ENCODE peak calls at places on chromosome 6, in ten cellular contexts. D, V, Z, R, U, Q, W, H, X and T are unnamed samples.
A peak's percentile ranks its signal among the peaks of the same experiment; 100 is the strongest.

GRCh38 chr6:16803294-16804006 is 42.2 kb upstream of the ATXN1 start:
- DNase-seq in D (no peak), V (no peak), Z (no peak), R (no peak), U (peak; percentile 40), Q (no peak), W (no peak), H (peak; percentile 61), X (peak; percentile 18), T (peak; percentile 71)

GRCh38 chr6:47256981-47257730 is 52.5 kb downstream of the TNFRSF21 start:
- DNase-seq in D (no peak), V (no peak), Z (no peak), R (no peak), U (no peak), Q (no peak), W (no peak), H (no peak), X (no peak), T (no peak)

GRCh38 chr6:84346372-84346771 is 118.9 kb upstream of the CEP162 start:
- DNase-seq in D (no peak), V (no peak), Z (no peak), R (peak; percentile 12), U (no peak), Q (no peak), W (no peak), H (no peak), X (no peak), T (no peak)

GRCh38 chr6:140794544-140794943 is 1338.2 kb upstream of the GJE1 start:
- DNase-seq in D (no peak), V (no peak), Z (no peak), R (no peak), U (no peak), Q (no peak), W (no peak), H (no peak), X (no peak), T (no peak)

GRCh38 chr6:15569035-15569995 is 93.5 kb downstream of the DTNBP1 start:
- DNase-seq in D (no peak), V (no peak), Z (no peak), R (no peak), U (no peak), Q (no peak), W (no peak), H (no peak), X (no peak), T (no peak)

GRCh38 chr6:30163090-30163917 is at the start of gene TRIM15:
- DNase-seq in D (no peak), V (no peak), Z (no peak), R (no peak), U (no peak), Q (no peak), W (no peak), H (no peak), X (no peak), T (no peak)

GRCh38 chr6:111210074-111210729 is 122.9 kb downstream of the SLC16A10 start:
- DNase-seq in D (peak; percentile 34), V (peak; percentile 57), Z (no peak), R (peak; percentile 67), U (no peak), Q (no peak), W (peak; percentile 51), H (no peak), X (peak; percentile 38), T (peak; percentile 66)

GRCh38 chr6:5030596-5031136 is 26.8 kb upstream of the RPP40 start:
- DNase-seq in D (peak; percentile 66), V (peak; percentile 84), Z (peak; percentile 61), R (peak; percentile 87), U (peak; percentile 63), Q (peak; percentile 24), W (peak; percentile 77), H (peak; percentile 85), X (peak; percentile 87), T (peak; percentile 83)

GRCh38 chr6:12884983-12885382 is 168.4 kb downstream of the PHACTR1 start:
- DNase-seq in D (no peak), V (no peak), Z (no peak), R (no peak), U (no peak), Q (no peak), W (no peak), H (no peak), X (no peak), T (no peak)

GRCh38 chr6:95280690-95281273 is 296.6 kb upstream of the MANEA start:
- DNase-seq in D (no peak), V (no peak), Z (no peak), R (no peak), U (no peak), Q (no peak), W (peak; percentile 16), H (no peak), X (peak; percentile 24), T (peak; percentile 62)

GRCh38 chr6:138765896-138766487 is 7.6 kb upstream of the CCDC28A start:
- DNase-seq in D (no peak), V (peak; percentile 41), Z (no peak), R (peak; percentile 43), U (no peak), Q (no peak), W (peak; percentile 32), H (no peak), X (no peak), T (peak; percentile 54)

GRCh38 chr6:164408868-164409267 is 900.5 kb downstream of the C6orf118 start:
- DNase-seq in D (no peak), V (no peak), Z (no peak), R (no peak), U (no peak), Q (no peak), W (no peak), H (no peak), X (no peak), T (no peak)

GRCh38 chr6:45927421-45928234 is 88.0 kb downstream of the CLIC5 start:
- DNase-seq in D (no peak), V (no peak), Z (no peak), R (no peak), U (no peak), Q (no peak), W (no peak), H (no peak), X (no peak), T (no peak)

GRCh38 chr6:56582246-56582645 is 60.4 kb downstream of the DST start:
- DNase-seq in D (no peak), V (no peak), Z (no peak), R (no peak), U (no peak), Q (no peak), W (no peak), H (no peak), X (no peak), T (no peak)

GRCh38 chr6:20939161-20939775 is 405.0 kb downstream of the CDKAL1 start:
- DNase-seq in D (no peak), V (no peak), Z (no peak), R (no peak), U (no peak), Q (no peak), W (no peak), H (no peak), X (no peak), T (no peak)

GRCh38 chr6:12401200-12401599 is 111.0 kb downstream of the EDN1 start:
- DNase-seq in D (no peak), V (no peak), Z (no peak), R (no peak), U (no peak), Q (no peak), W (no peak), H (no peak), X (no peak), T (no peak)

GRCh38 chr6:144585217-144585814 is 300.2 kb downstream of the UTRN start:
- DNase-seq in D (no peak), V (peak; percentile 5), Z (no peak), R (peak; percentile 62), U (no peak), Q (no peak), W (peak; percentile 50), H (no peak), X (peak; percentile 19), T (peak; percentile 50)

GRCh38 chr6:168117942-168118341 is 38.9 kb upstream of the FRMD1 start:
- DNase-seq in D (no peak), V (no peak), Z (no peak), R (no peak), U (no peak), Q (no peak), W (no peak), H (no peak), X (no peak), T (no peak)

GRCh38 chr6:155505560-155505959 is 49.9 kb upstream of the NOX3 start:
- DNase-seq in D (no peak), V (no peak), Z (no peak), R (peak; percentile 76), U (no peak), Q (no peak), W (no peak), H (no peak), X (no peak), T (no peak)

GRCh38 chr6:130240232-130240631 is 17.5 kb upstream of the SAMD3 start:
- DNase-seq in D (no peak), V (peak; percentile 17), Z (no peak), R (peak; percentile 82), U (no peak), Q (no peak), W (no peak), H (no peak), X (no peak), T (peak; percentile 82)

GRCh38 chr6:56906752-56907151 is 48.2 kb upstream of the BEND6 start:
- DNase-seq in D (no peak), V (no peak), Z (no peak), R (peak; percentile 70), U (no peak), Q (no peak), W (no peak), H (no peak), X (no peak), T (peak; percentile 59)

GRCh38 chr6:45686841-45687569 is 309.3 kb upstream of the SUPT3H start:
- DNase-seq in D (no peak), V (no peak), Z (no peak), R (no peak), U (no peak), Q (no peak), W (no peak), H (no peak), X (no peak), T (no peak)

GRCh38 chr6:138499303-138499991 is at the start of gene NHSL1:
- DNase-seq in D (peak; percentile 25), V (no peak), Z (no peak), R (peak; percentile 39), U (no peak), Q (no peak), W (no peak), H (no peak), X (no peak), T (peak; percentile 20)

GRCh38 chr6:151109361-151109760 is 130.4 kb upstream of the AKAP12 start:
- DNase-seq in D (no peak), V (no peak), Z (no peak), R (no peak), U (no peak), Q (no peak), W (no peak), H (no peak), X (no peak), T (peak; percentile 75)

GRCh38 chr6:11653028-11653583 is 115.6 kb downstream of the TMEM170B start:
- DNase-seq in D (no peak), V (peak; percentile 74), Z (no peak), R (peak; percentile 98), U (no peak), Q (no peak), W (no peak), H (no peak), X (peak; percentile 40), T (peak; percentile 93)

GRCh38 chr6:84847349-84848160 is 83.2 kb upstream of the TBX18 start:
- DNase-seq in D (no peak), V (no peak), Z (no peak), R (peak; percentile 2), U (no peak), Q (no peak), W (no peak), H (no peak), X (no peak), T (peak; percentile 86)

GRCh38 chr6:7170117-7170732 is 62.5 kb downstream of the RREB1 start:
- DNase-seq in D (no peak), V (no peak), Z (no peak), R (no peak), U (no peak), Q (no peak), W (no peak), H (no peak), X (no peak), T (no peak)

GRCh38 chr6:157907651-157908050 is 74.0 kb upstream of the SYNJ2 start:
- DNase-seq in D (no peak), V (no peak), Z (no peak), R (no peak), U (no peak), Q (no peak), W (no peak), H (no peak), X (no peak), T (no peak)